ENCODE peak calls at places on chromosomes 5 and 9, in five cellular contexts. S is HEK293T, V is H1, X is GM12878, D is HepG2. T is an unnamed sample.

GRCh38 chr5:170451764-170452365 is 52.0 kb upstream of the KCNIP1 start:
- DNase-seq in V (peak; percentile 24), D (no peak), S (no peak), X (no peak), T (no peak)

GRCh38 chr5:132754947-132755346 is 7.7 kb downstream of the CCNI2 start:
- DNase-seq in V (peak; percentile 42), X (no peak), S (no peak), D (peak; percentile 49), T (no peak)

GRCh38 chr5:14501353-14502162 is 80.0 kb upstream of the OTULINL start:
- DNase-seq in D (no peak), V (no peak), X (no peak), S (no peak), T (no peak)

GRCh38 chr9:86285247-86285646 is 2.9 kb upstream of the ISCA1 start:
- DNase-seq in X (no peak), V (no peak), S (no peak), D (no peak), T (no peak)

GRCh38 chr5:177557041-177557647 is 2.8 kb upstream of the FAM193B start:
- DNase-seq in S (no peak), X (no peak), V (no peak), D (peak; percentile 45), T (no peak)

GRCh38 chr5:16628376-16628775 is 11.6 kb upstream of the RETREG1 start:
- DNase-seq in S (no peak), D (no peak), V (no peak), X (no peak), T (no peak)

GRCh38 chr5:180142824-180143610 is 66.0 kb downstream of the RASGEF1C start:
- DNase-seq in S (no peak), D (no peak), V (no peak), X (no peak), T (no peak)

GRCh38 chr5:56616454-56617160 is 198.7 kb upstream of the MAP3K1 start:
- DNase-seq in X (no peak), V (no peak), S (no peak), D (no peak), T (no peak)

GRCh38 chr9:104362912-104363472 is 141.1 kb upstream of the OR13F1 start:
- DNase-seq in V (no peak), S (no peak), D (no peak), X (no peak), T (no peak)

GRCh38 chr9:26754494-26755188 is 138.0 kb downstream of the CAAP1 start:
- DNase-seq in S (no peak), D (no peak), X (no peak), V (no peak), T (no peak)

GRCh38 chr9:86511614-86512360 is 157.6 kb upstream of the TUT7 start:
- DNase-seq in S (peak; percentile 51), X (no peak), D (no peak), V (no peak), T (no peak)

GRCh38 chr9:112868461-112868860 is 22.2 kb downstream of the SLC46A2 start:
- DNase-seq in S (no peak), D (no peak), X (no peak), V (no peak), T (no peak)

GRCh38 chr5:138985256-138985655 is 110.1 kb upstream of the LRRTM2 start:
- DNase-seq in S (no peak), V (peak; percentile 31), X (no peak), D (peak; percentile 21), T (no peak)

GRCh38 chr9:109826554-109826953 is 46.6 kb downstream of the PALM2AKAP2 start:
- DNase-seq in X (no peak), V (no peak), S (no peak), D (no peak), T (no peak)

GRCh38 chr5:134133995-134134541 is 19.6 kb downstream of the TCF7 start:
- DNase-seq in X (no peak), D (no peak), V (no peak), S (no peak), T (no peak)

GRCh38 chr5:93305984-93306383 is 275.0 kb downstream of the NR2F1-AS1 start:
- DNase-seq in V (peak; percentile 47), S (no peak), D (no peak), X (no peak), T (no peak)

DNA sequence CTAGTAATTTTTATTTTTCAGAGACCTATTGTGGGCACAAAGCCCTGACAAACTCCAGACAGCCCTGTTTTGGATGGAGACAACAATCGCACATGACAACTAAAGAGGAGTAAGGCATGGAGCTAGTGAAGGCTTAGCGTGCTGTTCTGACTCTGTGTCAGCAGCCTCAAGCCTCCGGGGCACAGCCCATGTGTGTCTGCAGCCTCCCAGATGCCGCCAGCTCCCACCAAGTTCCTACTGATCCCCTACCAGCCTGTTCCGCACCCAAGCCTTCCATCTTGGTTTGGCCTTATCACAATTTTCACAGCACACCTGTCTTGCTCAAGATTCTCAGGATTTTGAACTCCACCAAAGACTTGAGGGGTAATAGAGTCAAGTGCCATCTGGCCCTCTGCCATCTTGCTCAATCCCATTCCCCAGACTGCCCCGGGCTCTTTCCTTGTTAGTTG is 70.3 kb upstream of the SH3PXD2B start:
- DNase-seq in X (no peak), D (no peak), V (peak; percentile 24), S (no peak), T (no peak)
- TF ChIP-seq SUZ12 in X (no peak), D (no peak), V (no peak), S (no peak), T (no peak)

GRCh38 chr9:126536836-126537465 is 76.8 kb upstream of the LMX1B start:
- DNase-seq in V (no peak), S (no peak), D (no peak), X (no peak), T (no peak)
- TF ChIP-seq SUZ12 in V (no peak), S (no peak), D (no peak), X (no peak), T (no peak)

DNA sequence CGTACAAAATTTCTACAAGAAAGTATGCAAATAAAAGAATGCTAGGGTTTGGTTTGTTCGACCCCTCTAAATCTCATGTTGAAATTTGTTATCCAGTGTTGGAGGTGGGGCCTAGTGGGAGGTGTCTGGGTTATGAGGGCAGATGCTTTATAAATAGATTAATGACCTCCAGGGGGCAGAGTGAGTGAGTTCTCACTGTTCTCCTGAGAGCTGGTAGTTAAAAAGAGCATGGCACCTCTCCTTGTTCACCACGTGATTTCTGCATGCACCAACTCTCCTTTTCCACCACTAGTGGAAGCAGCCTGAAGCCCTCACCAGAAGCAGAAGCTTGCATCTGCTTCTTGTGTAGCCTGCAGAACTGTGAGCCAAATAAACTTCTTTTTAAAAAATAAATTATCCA is 50.4 kb upstream of the FAM170A start:
- DNase-seq in D (peak; percentile 63), V (no peak), S (peak; percentile 54), X (no peak), T (peak; percentile 28)
- TF ChIP-seq SUZ12 in D (no peak), V (no peak), S (no peak), X (no peak), T (no peak)

GRCh38 chr5:7878381-7878873 is 9.5 kb downstream of the MTRR start:
- DNase-seq in S (no peak), V (no peak), X (peak; percentile 66), D (peak; percentile 41), T (no peak)
- TF ChIP-seq SUZ12 in S (no peak), V (no peak), X (no peak), D (no peak), T (no peak)

DNA sequence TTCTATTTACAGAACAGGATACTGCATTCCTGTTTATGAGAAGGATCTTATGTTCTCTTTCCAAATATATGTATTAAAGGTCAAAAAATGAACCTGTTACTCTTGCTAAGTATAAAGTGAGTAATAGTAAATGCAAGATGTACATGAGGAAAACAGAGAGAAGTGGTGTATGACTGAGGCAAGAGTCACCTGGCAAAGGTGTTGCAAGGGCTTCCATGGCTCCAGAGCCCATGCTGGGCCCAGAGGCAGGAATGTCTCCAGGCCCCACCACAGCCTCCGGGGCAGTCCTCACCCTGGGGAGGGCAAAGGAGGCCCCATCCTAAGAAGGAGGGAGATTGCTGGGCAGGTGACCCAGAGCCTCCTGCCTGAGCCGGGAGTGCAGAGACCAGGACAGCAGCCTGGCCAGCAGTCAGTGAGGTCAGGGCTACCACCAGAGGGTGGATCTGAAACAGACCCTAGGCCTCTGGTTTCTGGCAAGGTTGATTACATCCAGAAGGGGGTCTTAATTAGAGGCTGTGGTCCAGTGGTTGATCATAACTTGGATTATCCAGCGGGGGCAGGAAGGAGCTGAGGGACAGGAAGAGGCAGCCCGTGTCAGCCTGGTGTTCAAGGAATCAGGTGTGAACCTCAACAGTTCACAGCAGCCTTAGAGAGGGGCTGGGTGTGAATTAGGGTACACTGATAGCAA is 57.3 kb upstream of the CPLX2 start:
- DNase-seq in D (no peak), S (no peak), V (no peak), X (no peak), T (no peak)
- TF ChIP-seq SUZ12 in D (no peak), S (no peak), V (no peak), X (no peak), T (no peak)

DNA sequence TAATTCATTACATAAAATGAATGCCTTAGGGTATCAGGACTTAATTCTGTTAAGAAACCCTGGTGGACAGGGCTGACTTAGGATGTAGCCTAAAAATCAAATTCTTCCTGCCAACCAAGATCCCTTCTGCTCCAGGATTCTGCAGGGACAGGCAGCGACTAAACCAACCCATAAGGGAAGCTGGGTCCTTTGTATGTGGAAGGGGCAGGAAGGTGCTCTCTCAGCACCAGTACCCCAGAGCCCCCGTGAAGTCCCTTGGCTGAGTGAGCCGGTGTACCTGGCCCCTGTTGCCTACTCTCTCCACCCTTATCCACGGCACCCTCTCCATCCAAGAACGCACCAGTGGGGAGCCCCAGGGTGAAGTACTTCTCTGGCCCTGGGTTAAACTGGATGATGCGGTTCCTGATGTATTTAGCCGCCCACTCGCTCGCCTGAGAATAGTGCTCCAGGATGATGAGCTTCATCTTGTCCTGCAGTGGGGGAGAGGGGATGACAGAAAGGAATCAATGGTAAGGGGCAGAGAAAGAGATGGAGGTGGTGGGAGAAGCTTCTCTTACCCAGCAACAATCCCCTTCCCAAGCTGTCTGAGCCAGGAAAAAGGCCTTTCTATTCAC is 1.1 kb downstream of the GNPDA1 start:
- DNase-seq in S (no peak), X (no peak), D (no peak), V (no peak), T (no peak)
- TF ChIP-seq SUZ12 in S (no peak), X (no peak), D (no peak), V (no peak), T (no peak)

DNA sequence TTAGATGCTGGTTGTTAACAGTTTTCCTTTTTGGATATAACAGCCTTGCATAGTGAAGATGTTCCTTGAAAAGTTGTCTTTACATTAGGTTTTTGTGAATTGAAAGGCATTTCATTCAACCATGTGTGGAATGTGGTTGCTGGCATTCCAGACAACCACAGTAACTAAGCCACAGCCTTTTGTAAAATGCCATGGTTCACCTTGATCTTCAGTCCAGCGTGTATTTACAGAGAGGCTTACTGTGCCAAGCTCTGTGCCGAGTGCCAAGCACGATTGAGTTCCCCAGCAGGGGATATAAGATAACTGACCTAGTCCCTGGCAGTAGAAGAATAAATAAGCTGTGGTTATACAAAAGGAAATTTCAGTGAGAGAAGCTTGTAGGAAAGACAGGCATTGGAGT is 4.9 kb downstream of the EXOSC2 start:
- DNase-seq in V (no peak), S (no peak), D (peak; percentile 65), X (no peak), T (no peak)
- TF ChIP-seq SUZ12 in V (no peak), S (no peak), D (no peak), X (no peak), T (no peak)

T was measured in NT2/D1.